ENCODE peak calls at places on chromosomes 11 and 22, in seven cellular contexts. F, U, G, S, B, O and K are unnamed samples.

GRCh38 chr22:23520875-23521441 is 59.1 kb downstream of the IGLL1 start:
- DNase-seq in O (peak), B (peak), U (no peak), G (peak), S (peak), F (no peak), K (peak)

GRCh38 chr11:68835328-68835727 is 6.4 kb downstream of the CPT1A start:
- DNase-seq in S (no peak), F (no peak), U (no peak), O (no peak), G (no peak), B (no peak), K (no peak)

GRCh38 chr11:36033936-36034335 is 90.1 kb downstream of the LDLRAD3 start:
- DNase-seq in O (no peak), F (no peak), G (no peak), B (no peak), U (no peak), S (no peak), K (no peak)

GRCh38 chr11:122978303-122978620 is 3.4 kb downstream of the BSX start:
- DNase-seq in B (no peak), G (no peak), O (no peak), S (no peak), U (no peak), F (no peak), K (no peak)

GRCh38 chr11:35804446-35805040 is 139.3 kb upstream of the LDLRAD3 start:
- DNase-seq in S (no peak), B (no peak), O (no peak), F (no peak), G (no peak), U (no peak), K (no peak)

GRCh38 chr11:117217141-117217609 is 14.7 kb downstream of the PCSK7 start:
- DNase-seq in O (no peak), F (no peak), G (no peak), S (no peak), B (peak), U (no peak), K (no peak)

GRCh38 chr11:61587951-61588695 is 7.2 kb upstream of the SYT7 start:
- DNase-seq in S (no peak), G (no peak), U (peak), O (peak), F (peak), B (peak), K (peak)

GRCh38 chr11:38582151-38582550 is 1984.1 kb upstream of the RAG2 start:
- DNase-seq in B (no peak), O (no peak), S (no peak), F (no peak), U (no peak), G (no peak), K (no peak)

GRCh38 chr11:1440066-1440465 is 46.5 kb downstream of the MOB2 start:
- DNase-seq in G (no peak), F (no peak), U (no peak), B (no peak), O (no peak), S (no peak), K (no peak)
- H3K27ac ChIP-seq in G (no peak), F (no peak), U (no peak), B (no peak), O (no peak), S (no peak), K (no peak)

DNA sequence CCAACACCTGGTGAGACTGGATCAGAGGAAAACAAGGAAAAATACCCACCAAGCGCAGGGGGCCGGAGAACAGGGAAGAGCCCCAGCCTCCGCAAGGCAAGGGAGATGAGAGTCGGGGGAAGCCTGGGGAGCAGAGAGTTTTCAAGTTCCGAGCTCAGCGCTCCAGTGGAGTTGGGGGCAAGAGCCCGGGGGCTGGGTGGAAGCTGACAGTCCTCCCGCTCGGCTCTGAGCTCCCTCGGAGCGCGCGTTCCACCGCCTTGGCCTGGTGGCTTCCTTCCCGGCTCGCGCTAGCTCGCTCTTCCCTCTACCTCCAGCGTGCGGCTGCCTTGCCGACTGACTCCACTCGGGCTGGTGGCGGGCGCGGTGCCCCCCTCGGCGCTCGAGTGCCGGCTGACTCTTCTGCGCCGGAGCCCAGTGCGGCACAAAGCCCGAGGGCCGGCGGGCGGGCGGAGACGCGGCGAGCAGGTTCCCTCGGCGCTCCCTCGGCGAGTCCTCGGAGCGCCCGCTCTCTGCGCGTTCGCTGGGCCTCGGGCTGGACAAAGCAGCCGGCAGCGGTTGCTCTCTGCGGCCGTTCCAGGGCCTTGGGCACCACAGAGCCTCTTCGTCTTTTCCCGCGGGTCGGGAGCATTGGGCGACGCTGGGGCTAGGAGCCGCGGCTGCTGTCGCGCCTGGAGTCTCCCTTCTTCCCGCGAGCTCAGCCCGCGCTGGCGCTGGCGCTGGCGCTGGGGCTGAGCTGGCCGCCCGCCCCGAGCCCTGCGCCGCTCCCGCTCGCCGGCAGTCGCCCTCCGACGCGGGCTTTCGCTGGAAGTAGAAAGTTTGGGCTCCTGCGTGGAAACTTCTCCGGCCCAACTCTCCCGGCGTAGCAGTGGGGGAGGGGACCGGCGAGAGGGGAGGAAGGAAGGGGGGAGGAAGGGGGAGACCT is 1.0 kb downstream of the PAX6 start:
- DNase-seq in F (no peak), U (no peak), O (no peak), G (no peak), S (no peak), B (peak), K (no peak)
- TF ChIP-seq POLR2A in F (no peak), U (no peak), O (no peak), G (no peak), S (no peak), B (no peak), K (no peak)

GRCh38 chr22:44683881-44684280 is 18.1 kb upstream of the PRR5 start:
- DNase-seq in O (no peak), B (no peak), S (no peak), F (no peak), G (no peak), U (no peak), K (no peak)
- H3K27ac ChIP-seq in O (no peak), B (no peak), S (peak), F (no peak), G (no peak), U (no peak), K (no peak)

GRCh38 chr22:29152381-29153138 is 53.1 kb upstream of the EMID1 start:
- DNase-seq in G (no peak), O (peak), U (no peak), B (peak), S (no peak), F (no peak), K (peak)
- TF ChIP-seq POLR2A in G (no peak), O (no peak), U (no peak), B (no peak), S (no peak), F (no peak), K (no peak)

DNA sequence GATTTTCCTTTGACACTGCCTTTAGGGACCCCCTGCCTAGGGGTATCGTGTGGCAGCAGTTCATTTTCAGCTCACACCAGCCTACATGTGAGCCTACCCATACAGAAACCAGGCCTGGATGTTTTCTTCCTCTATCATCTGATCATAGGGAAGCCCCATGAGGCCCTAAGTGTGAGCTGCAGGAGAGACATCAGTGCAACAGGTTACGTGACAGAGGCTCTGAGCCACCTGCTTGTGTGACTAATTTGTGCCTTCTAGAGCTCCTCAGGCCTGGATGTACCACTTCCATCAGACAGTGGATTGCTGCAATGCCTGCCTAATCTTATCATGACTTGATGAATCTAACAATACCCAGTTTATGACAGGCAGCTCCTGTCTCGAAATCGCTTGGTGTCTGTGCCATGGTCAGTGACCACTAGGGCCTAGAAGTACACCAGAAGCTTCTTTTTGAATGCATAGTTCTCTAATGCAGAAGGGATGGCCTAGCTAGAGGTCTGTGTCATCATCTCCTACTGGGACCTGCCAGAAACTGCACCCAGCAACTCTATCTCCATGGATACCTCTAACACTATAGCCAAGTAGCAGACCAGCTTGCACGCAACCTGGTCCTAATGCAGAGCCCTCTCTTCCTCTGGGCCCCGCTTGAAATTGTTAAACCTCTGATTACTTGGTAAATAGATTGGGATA is 109.7 kb upstream of the CLPB start:
- DNase-seq in O (no peak), F (no peak), S (no peak), U (no peak), G (no peak), B (no peak), K (no peak)
- H3K27ac ChIP-seq in O (no peak), F (no peak), S (no peak), U (no peak), G (no peak), B (no peak), K (no peak)

GRCh38 chr11:66708026-66708579 is 20.9 kb downstream of the SPTBN2 start:
- DNase-seq in B (no peak), O (no peak), F (no peak), G (no peak), S (no peak), U (no peak), K (no peak)

GRCh38 chr11:66705587-66706335 is 23.3 kb downstream of the SPTBN2 start:
- DNase-seq in G (no peak), F (no peak), B (no peak), U (no peak), S (no peak), O (no peak), K (no peak)

GRCh38 chr11:66708701-66709100 is 20.3 kb downstream of the SPTBN2 start:
- DNase-seq in O (no peak), S (no peak), G (no peak), B (no peak), F (no peak), U (no peak), K (no peak)

GRCh38 chr11:66706989-66707388 is 22.0 kb downstream of the SPTBN2 start:
- DNase-seq in B (no peak), U (no peak), F (no peak), S (no peak), G (no peak), O (no peak), K (no peak)

GRCh38 chr11:66707486-66707885 is 21.5 kb downstream of the SPTBN2 start:
- DNase-seq in B (no peak), F (no peak), S (no peak), G (no peak), U (no peak), O (no peak), K (no peak)
- TF ChIP-seq POLR2A in B (no peak), F (no peak), S (no peak), G (no peak), U (no peak), O (no peak), K (no peak)

DNA sequence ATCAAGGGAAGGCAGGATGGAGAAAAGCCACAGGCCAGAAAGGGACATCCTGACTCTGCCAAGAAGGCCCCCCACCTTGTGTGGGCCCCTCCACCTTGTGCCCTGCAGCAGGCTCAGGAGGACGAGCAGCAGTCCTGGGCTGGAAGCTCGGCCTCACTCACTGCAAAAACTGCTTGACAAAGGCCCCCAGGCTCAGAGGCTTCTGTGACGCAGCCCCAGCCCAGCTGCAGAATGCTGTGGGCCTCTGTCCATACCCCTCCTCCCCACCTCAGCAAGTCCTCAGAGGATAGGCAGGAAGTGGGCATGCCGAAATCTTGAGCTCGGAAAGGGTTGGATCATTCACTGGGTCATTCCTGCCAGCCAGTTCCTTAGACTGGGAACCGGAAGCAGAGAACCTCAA is 61.9 kb downstream of the NRXN2 start:
- DNase-seq in U (no peak), S (no peak), F (no peak), G (no peak), O (peak), B (no peak), K (no peak)
- H3K27ac ChIP-seq in U (no peak), S (no peak), F (no peak), G (no peak), O (peak), B (no peak), K (no peak)

GRCh38 chr11:11976476-11977187 is 31.8 kb downstream of the DKK3 start:
- DNase-seq in O (peak), U (no peak), F (peak), G (no peak), B (no peak), S (no peak), K (no peak)
- TF ChIP-seq POLR2A in O (no peak), U (no peak), F (no peak), G (no peak), B (no peak), S (no peak), K (no peak)

GRCh38 chr11:115672412-115672811 is 168.2 kb upstream of the CADM1 start:
- DNase-seq in S (no peak), U (no peak), O (no peak), G (no peak), F (no peak), B (no peak), K (no peak)
- H3K27ac ChIP-seq in S (no peak), U (no peak), O (no peak), G (no peak), F (no peak), B (no peak), K (no peak)